ENCODE peak calls at places on chromosome 13, in ten cellular contexts. K is breast epithelium; J is psoas muscle; L is K562; S is neural progenitor cell; I is activated B cell treated with CpG ODN at 0.5 μM for 24 hours; Z is CD4-positive, alpha-beta T cell; Y is cardiac fibroblast; A is pancreas; E is hepatocyte. V is an unnamed sample.

GRCh38 chr13:112453207-112453829 is 77.2 kb downstream of the SPACA7 start:
- DNase-seq in K (no peak), S (no peak), A (no peak), I (no peak), Y (no peak), Z (no peak), E (no peak), L (no peak), J (peak; percentile 40), V (no peak)

GRCh38 chr13:114140909-114141255 is 8.5 kb upstream of the RASA3 start:
- DNase-seq in I (no peak), Y (no peak), Z (peak; percentile 49), S (no peak), L (no peak), J (no peak), E (no peak), A (peak; percentile 35), K (no peak), V (no peak)

GRCh38 chr13:28375250-28375930 is 119.5 kb downstream of the FLT1 start:
- DNase-seq in L (no peak), S (no peak), K (no peak), J (no peak), A (no peak), I (no peak), Z (no peak), Y (no peak), E (no peak), V (no peak)

GRCh38 chr13:27770809-27771208 is 21.5 kb upstream of the GSX1 start:
- DNase-seq in Y (peak; percentile 13), L (no peak), K (no peak), Z (no peak), A (no peak), J (no peak), S (peak; percentile 56), I (no peak), E (peak; percentile 43), V (no peak)

GRCh38 chr13:73984949-73985691 is 149.1 kb downstream of the KLF12 start:
- DNase-seq in Z (peak; percentile 94), J (no peak), Y (peak; percentile 54), I (no peak), K (no peak), S (no peak), A (no peak), L (no peak), E (no peak), V (no peak)

GRCh38 chr13:102555914-102556553 is 40.8 kb upstream of the TPP2 start:
- DNase-seq in A (no peak), E (peak; percentile 30), J (no peak), S (peak; percentile 39), Y (peak; percentile 44), I (no peak), K (no peak), Z (no peak), L (peak; percentile 8), V (no peak)

GRCh38 chr13:110819203-110820014 is 95.5 kb downstream of the ANKRD10 start:
- DNase-seq in L (peak; percentile 84), S (peak; percentile 82), K (peak; percentile 48), E (peak; percentile 81), I (peak; percentile 64), A (peak; percentile 90), J (peak; percentile 87), Y (peak; percentile 74), Z (peak; percentile 56), V (no peak)

GRCh38 chr13:48318014-48318713 is 14.6 kb downstream of the RB1 start:
- DNase-seq in L (no peak), Y (no peak), A (peak; percentile 57), E (no peak), Z (no peak), I (no peak), K (no peak), S (no peak), J (peak; percentile 54), V (no peak)

GRCh38 chr13:38967446-38967845 is 23.2 kb downstream of the STOML3 start:
- DNase-seq in S (no peak), K (no peak), Z (no peak), L (no peak), A (no peak), I (no peak), Y (no peak), E (no peak), J (no peak), V (no peak)

DNA sequence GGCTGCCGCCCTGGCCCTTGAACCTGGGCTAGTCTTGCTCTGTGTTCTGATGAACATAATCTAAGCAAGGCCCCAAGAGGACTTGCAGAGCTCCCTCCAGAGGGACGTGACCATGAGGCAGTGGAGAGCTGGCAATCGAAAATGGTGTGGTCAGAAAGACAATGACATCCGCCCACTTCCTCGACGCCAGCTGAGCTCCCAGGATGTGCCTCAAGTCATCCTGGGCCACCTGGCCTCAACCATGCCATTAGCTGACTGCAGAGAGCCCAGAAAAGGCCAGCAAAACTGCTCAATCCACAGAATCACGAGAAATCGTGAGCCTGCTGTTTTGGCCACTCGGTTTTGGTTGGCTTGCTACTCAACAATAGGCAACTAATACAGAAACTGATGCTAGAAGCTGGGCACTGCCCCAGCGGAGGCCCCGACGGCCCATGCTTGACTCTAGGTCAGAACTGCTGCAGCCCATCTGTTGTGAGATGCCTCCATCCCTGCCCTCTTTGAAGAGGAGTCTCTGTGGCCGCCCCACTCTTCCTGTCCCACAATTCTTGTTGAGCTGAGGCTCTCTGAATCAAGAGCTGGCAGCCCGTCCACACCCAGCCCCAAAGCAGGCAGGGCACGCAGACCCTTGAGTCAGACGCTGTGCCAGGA is 53.3 kb downstream of the STK24 start:
- DNase-seq in I (no peak), A (no peak), K (no peak), S (no peak), Y (no peak), J (no peak), E (no peak), Z (no peak), L (no peak), V (no peak)
- TF ChIP-seq CTCF in I (no peak), A (no peak), K (no peak), S (no peak), Y (no peak), J (no peak), E (no peak), Z (no peak), L (no peak), V (no peak)

DNA sequence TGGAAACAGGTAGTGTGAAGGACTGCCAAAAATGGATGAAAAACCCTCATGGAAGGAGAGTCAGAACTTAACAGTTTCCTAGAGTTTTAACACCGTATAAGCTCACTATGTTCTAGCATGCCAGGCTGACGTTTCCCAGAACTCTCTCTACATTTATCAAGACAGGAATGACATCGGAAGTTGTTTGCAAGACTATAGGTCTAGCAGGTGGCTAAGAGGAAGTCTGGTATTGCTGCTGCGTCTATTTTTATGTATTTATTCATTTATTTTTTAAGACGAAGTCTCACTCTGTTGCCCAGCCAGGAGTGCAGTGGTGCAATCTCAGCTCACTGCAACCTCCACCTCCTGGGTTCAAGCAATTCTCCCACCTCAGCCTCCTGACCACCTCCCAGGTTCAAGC is 20.5 kb upstream of the ARL11 start:
- DNase-seq in Y (no peak), L (no peak), S (no peak), Z (no peak), E (no peak), K (no peak), A (no peak), J (no peak), I (no peak), V (no peak)
- TF ChIP-seq CTCF in Y (no peak), L (no peak), S (no peak), Z (no peak), E (no peak), K (no peak), A (no peak), J (no peak), I (no peak), V (no peak)

GRCh38 chr13:19618925-19619324 is 14.5 kb upstream of the MPHOSPH8 start:
- DNase-seq in Y (peak; percentile 54), I (no peak), L (peak; percentile 30), Z (no peak), S (peak; percentile 36), E (peak; percentile 16), A (no peak), K (no peak), J (no peak), V (no peak)
- TF ChIP-seq CTCF in Y (peak; percentile 75), I (no peak), L (peak; percentile 46), Z (peak; percentile 29), S (peak; percentile 54), E (peak; percentile 29), A (peak; percentile 18), K (peak; percentile 36), J (no peak), V (peak; percentile 66)

DNA sequence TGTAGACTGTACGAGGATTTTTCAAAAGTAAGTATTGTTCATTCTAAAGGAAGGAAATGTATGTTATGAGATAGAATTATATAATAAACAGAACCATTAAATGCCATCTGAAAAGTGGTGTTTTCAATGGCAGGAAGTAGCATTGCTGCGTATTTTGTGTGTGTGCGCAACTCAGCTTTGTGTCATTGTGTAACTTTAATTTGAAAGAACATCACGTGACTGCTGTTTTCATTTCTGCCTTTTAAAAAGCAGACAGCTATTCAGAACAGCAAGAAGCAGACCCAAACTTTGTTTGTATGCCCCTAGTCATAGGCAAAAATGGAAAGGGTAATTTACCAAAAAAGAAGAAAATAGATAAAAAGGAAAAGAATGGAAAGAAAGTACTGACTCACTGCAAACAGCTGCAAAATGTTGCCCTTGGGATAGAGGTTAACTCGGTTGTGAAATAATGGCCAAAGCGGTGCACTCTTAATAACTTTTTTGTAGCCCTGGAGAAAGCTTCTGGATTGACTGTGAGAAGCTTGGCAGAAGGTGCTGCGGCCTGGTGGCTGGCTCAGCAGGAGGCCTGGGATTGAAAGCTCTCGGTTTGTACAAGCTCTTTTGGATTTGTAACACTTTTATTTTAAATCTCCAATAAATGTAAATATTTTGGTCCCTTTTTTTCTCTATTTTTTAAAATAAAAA is 97.3 kb downstream of the GGACT start:
- DNase-seq in Y (peak; percentile 92), J (peak; percentile 61), I (no peak), K (no peak), E (no peak), L (no peak), A (no peak), Z (no peak), S (no peak), V (no peak)
- TF ChIP-seq CTCF in Y (peak; percentile 27), J (no peak), I (no peak), K (no peak), E (peak; percentile 6), L (no peak), A (no peak), Z (no peak), S (no peak), V (no peak)

V was measured in type B pancreatic cell.